ENCODE peak calls at places on chromosomes 16 and 17, in seven cellular contexts. One of them, this sample, is unnamed.

GRCh38 chr17:49045376-49045775 is 48.2 kb downstream of the IGF2BP1 start:
- DNase-seq in H1: no peak
- DNase-seq in HepG2: no peak
- DNase-seq in SK-N-SH: no peak
- DNase-seq in GM12878: no peak
- DNase-seq in HCT116: no peak
- DNase-seq in K562: no peak
- DNase-seq in this sample: no peak

GRCh38 chr17:81287155-81287554 is 8.0 kb downstream of the SLC38A10 start:
- DNase-seq in H1: no peak
- DNase-seq in HepG2: no peak
- DNase-seq in SK-N-SH: no peak
- DNase-seq in GM12878: no peak
- DNase-seq in HCT116: no peak
- DNase-seq in K562: no peak
- DNase-seq in this sample: no peak

GRCh38 chr17:2804912-2805311 is 8.7 kb downstream of the RAP1GAP2 start:
- DNase-seq in H1: no peak
- DNase-seq in HepG2: no peak
- DNase-seq in SK-N-SH: no peak
- DNase-seq in GM12878: no peak
- DNase-seq in HCT116: no peak
- DNase-seq in K562: no peak
- DNase-seq in this sample: no peak

GRCh38 chr16:27108051-27108770 is 41.5 kb downstream of the C16orf82 start:
- DNase-seq in H1: no peak
- DNase-seq in HepG2: no peak
- DNase-seq in SK-N-SH: no peak
- DNase-seq in GM12878: no peak
- DNase-seq in HCT116: no peak
- DNase-seq in K562: no peak
- DNase-seq in this sample: no peak

GRCh38 chr17:50180066-50180465 is 14.3 kb downstream of the SGCA start:
- DNase-seq in H1: no peak
- DNase-seq in HepG2: no peak
- DNase-seq in SK-N-SH: no peak
- DNase-seq in GM12878: no peak
- DNase-seq in HCT116: no peak
- DNase-seq in K562: no peak
- DNase-seq in this sample: no peak

GRCh38 chr17:34269969-34270368 is at the start of gene CCL7:
- DNase-seq in H1: no peak
- DNase-seq in HepG2: no peak
- DNase-seq in SK-N-SH: no peak
- DNase-seq in GM12878: no peak
- DNase-seq in HCT116: no peak
- DNase-seq in K562: no peak
- DNase-seq in this sample: no peak

GRCh38 chr17:31740611-31741082 is 118.4 kb downstream of the COPRS start:
- DNase-seq in H1: no peak
- DNase-seq in HepG2: no peak
- DNase-seq in SK-N-SH: no peak
- DNase-seq in GM12878: no peak
- DNase-seq in HCT116: no peak
- DNase-seq in K562: no peak
- DNase-seq in this sample: peak; percentile 44

GRCh38 chr16:80407265-80407987 is 133.4 kb upstream of the DYNLRB2 start:
- DNase-seq in H1: no peak
- DNase-seq in HepG2: peak; percentile 92
- DNase-seq in SK-N-SH: no peak
- DNase-seq in GM12878: no peak
- DNase-seq in HCT116: no peak
- DNase-seq in K562: no peak
- DNase-seq in this sample: no peak

GRCh38 chr16:1620391-1620790 is 8.2 kb downstream of the CRAMP1 start:
- DNase-seq in H1: no peak
- DNase-seq in HepG2: no peak
- DNase-seq in SK-N-SH: no peak
- DNase-seq in GM12878: no peak
- DNase-seq in HCT116: no peak
- DNase-seq in K562: no peak
- DNase-seq in this sample: no peak

GRCh38 chr16:8819635-8820034 is 22.0 kb downstream of the PMM2 start:
- DNase-seq in H1: no peak
- DNase-seq in HepG2: no peak
- DNase-seq in SK-N-SH: no peak
- DNase-seq in GM12878: no peak
- DNase-seq in HCT116: no peak
- DNase-seq in K562: no peak
- DNase-seq in this sample: no peak

GRCh38 chr16:8816967-8817662 is 19.5 kb downstream of the PMM2 start:
- DNase-seq in H1: no peak
- DNase-seq in HepG2: no peak
- DNase-seq in SK-N-SH: no peak
- DNase-seq in GM12878: no peak
- DNase-seq in HCT116: no peak
- DNase-seq in K562: no peak
- DNase-seq in this sample: no peak

GRCh38 chr16:8814095-8814806 is 16.6 kb downstream of the PMM2 start:
- DNase-seq in H1: no peak
- DNase-seq in HepG2: no peak
- DNase-seq in SK-N-SH: no peak
- DNase-seq in GM12878: no peak
- DNase-seq in HCT116: no peak
- DNase-seq in K562: no peak
- DNase-seq in this sample: no peak

GRCh38 chr16:8822403-8822802 is 24.8 kb downstream of the PMM2 start:
- DNase-seq in H1: no peak
- DNase-seq in HepG2: no peak
- DNase-seq in SK-N-SH: no peak
- DNase-seq in GM12878: no peak
- DNase-seq in HCT116: no peak
- DNase-seq in K562: no peak
- DNase-seq in this sample: no peak

GRCh38 chr16:8818499-8819270 is 21.0 kb downstream of the PMM2 start:
- DNase-seq in H1: no peak
- DNase-seq in HepG2: no peak
- DNase-seq in SK-N-SH: no peak
- DNase-seq in GM12878: peak; percentile 57
- DNase-seq in HCT116: no peak
- DNase-seq in K562: no peak
- DNase-seq in this sample: no peak
- TF ChIP-seq JUND in H1: no peak
- TF ChIP-seq JUND in HepG2: no peak
- TF ChIP-seq JUND in SK-N-SH: no peak
- TF ChIP-seq JUND in GM12878: no peak
- TF ChIP-seq JUND in HCT116: no peak
- TF ChIP-seq JUND in K562: no peak
- TF ChIP-seq JUND in this sample: no peak

GRCh38 chr17:66138120-66138519 is 53.8 kb downstream of the CEP112 start:
- DNase-seq in H1: no peak
- DNase-seq in HepG2: no peak
- DNase-seq in SK-N-SH: no peak
- DNase-seq in GM12878: no peak
- DNase-seq in HCT116: no peak
- DNase-seq in K562: no peak
- DNase-seq in this sample: no peak

GRCh38 chr17:66135219-66135618 is 56.7 kb downstream of the CEP112 start:
- DNase-seq in H1: no peak
- DNase-seq in HepG2: no peak
- DNase-seq in SK-N-SH: no peak
- DNase-seq in GM12878: no peak
- DNase-seq in HCT116: no peak
- DNase-seq in K562: no peak
- DNase-seq in this sample: no peak

DNA sequence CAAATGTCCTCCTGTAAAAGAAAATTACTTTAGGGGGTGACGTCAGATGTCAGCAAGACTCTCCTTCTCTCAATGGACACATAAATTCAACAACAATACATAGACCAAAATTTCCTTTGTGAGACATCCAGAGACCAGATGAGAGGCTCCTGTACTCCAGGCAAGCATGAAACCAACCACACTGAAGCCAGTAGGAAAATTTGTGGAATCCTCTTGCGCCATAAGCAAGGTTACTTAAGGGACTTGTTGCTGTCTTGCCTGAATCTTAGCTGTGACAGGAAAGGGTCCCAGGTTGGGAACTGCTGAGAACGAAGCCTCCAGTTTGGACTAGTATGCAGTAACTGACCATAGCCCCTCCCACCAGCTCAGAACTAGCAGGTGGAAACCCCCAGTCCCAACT is 56.0 kb downstream of the CEP112 start:
- DNase-seq in H1: no peak
- DNase-seq in HepG2: no peak
- DNase-seq in SK-N-SH: no peak
- DNase-seq in GM12878: no peak
- DNase-seq in HCT116: no peak
- DNase-seq in K562: no peak
- DNase-seq in this sample: no peak
- TF ChIP-seq JUND in H1: no peak
- TF ChIP-seq JUND in HepG2: no peak
- TF ChIP-seq JUND in SK-N-SH: no peak
- TF ChIP-seq JUND in GM12878: no peak
- TF ChIP-seq JUND in HCT116: no peak
- TF ChIP-seq JUND in K562: no peak
- TF ChIP-seq JUND in this sample: no peak

GRCh38 chr16:339680-340079 is 12.8 kb downstream of the AXIN1 start:
- DNase-seq in H1: no peak
- DNase-seq in HepG2: no peak
- DNase-seq in SK-N-SH: no peak
- DNase-seq in GM12878: no peak
- DNase-seq in HCT116: no peak
- DNase-seq in K562: no peak
- DNase-seq in this sample: no peak

GRCh38 chr16:337437-337836 is 15.1 kb downstream of the AXIN1 start:
- DNase-seq in H1: no peak
- DNase-seq in HepG2: no peak
- DNase-seq in SK-N-SH: no peak
- DNase-seq in GM12878: no peak
- DNase-seq in HCT116: no peak
- DNase-seq in K562: no peak
- DNase-seq in this sample: no peak

GRCh38 chr16:340370-341091 is 12.0 kb downstream of the AXIN1 start:
- DNase-seq in H1: no peak
- DNase-seq in HepG2: peak; percentile 66
- DNase-seq in SK-N-SH: no peak
- DNase-seq in GM12878: no peak
- DNase-seq in HCT116: no peak
- DNase-seq in K562: no peak
- DNase-seq in this sample: no peak

GRCh38 chr16:336269-336668 is 16.3 kb downstream of the AXIN1 start:
- DNase-seq in H1: no peak
- DNase-seq in HepG2: no peak
- DNase-seq in SK-N-SH: no peak
- DNase-seq in GM12878: no peak
- DNase-seq in HCT116: no peak
- DNase-seq in K562: no peak
- DNase-seq in this sample: no peak

DNA sequence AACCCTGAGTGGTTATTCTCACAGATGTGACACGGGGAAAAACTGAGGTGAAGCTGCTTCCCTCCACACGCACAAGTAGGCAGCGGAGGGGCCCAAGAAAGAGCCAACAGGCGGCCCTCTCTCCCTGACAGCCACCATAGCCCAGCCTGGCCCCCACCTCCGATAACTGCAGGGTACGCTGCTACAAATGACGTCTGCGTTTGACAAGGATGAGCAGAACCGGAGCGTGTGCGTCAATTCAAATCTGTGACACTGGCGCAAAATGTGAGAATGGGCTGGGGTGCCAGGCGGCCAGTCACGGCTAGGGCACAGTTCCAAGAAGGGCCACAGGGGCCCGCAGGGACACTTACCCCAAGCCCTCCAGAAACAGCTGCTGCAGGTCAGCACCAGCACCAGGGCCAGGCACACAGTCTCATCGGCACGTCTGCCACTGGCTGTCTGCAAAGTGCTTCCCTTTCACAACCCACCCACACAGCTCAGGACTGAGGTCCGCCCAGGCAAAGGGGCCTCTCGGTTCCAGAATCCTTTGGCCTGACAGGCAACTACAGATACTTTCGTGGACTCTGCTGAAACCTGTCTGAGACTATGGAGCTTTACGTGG is 14.4 kb downstream of the AXIN1 start:
- DNase-seq in H1: no peak
- DNase-seq in HepG2: no peak
- DNase-seq in SK-N-SH: no peak
- DNase-seq in GM12878: no peak
- DNase-seq in HCT116: no peak
- DNase-seq in K562: no peak
- DNase-seq in this sample: no peak
- TF ChIP-seq JUND in H1: no peak
- TF ChIP-seq JUND in HepG2: no peak
- TF ChIP-seq JUND in SK-N-SH: no peak
- TF ChIP-seq JUND in GM12878: no peak
- TF ChIP-seq JUND in HCT116: no peak
- TF ChIP-seq JUND in K562: no peak
- TF ChIP-seq JUND in this sample: no peak

GRCh38 chr16:280552-280951 is at the start of gene ARHGDIG:
- DNase-seq in H1: no peak
- DNase-seq in HepG2: no peak
- DNase-seq in SK-N-SH: peak; percentile 86
- DNase-seq in GM12878: no peak
- DNase-seq in HCT116: no peak
- DNase-seq in K562: peak; percentile 52
- DNase-seq in this sample: no peak

GRCh38 chr16:280991-281659 is 734 bp downstream of the ARHGDIG start:
- DNase-seq in H1: no peak
- DNase-seq in HepG2: no peak
- DNase-seq in SK-N-SH: no peak
- DNase-seq in GM12878: no peak
- DNase-seq in HCT116: no peak
- DNase-seq in K562: no peak
- DNase-seq in this sample: no peak

GRCh38 chr16:280005-280421 is 378 bp upstream of the ARHGDIG start:
- DNase-seq in H1: no peak
- DNase-seq in HepG2: no peak
- DNase-seq in SK-N-SH: peak; percentile 84
- DNase-seq in GM12878: no peak
- DNase-seq in HCT116: no peak
- DNase-seq in K562: no peak
- DNase-seq in this sample: no peak

GRCh38 chr16:279531-279930 is 860 bp upstream of the ARHGDIG start:
- DNase-seq in H1: no peak
- DNase-seq in HepG2: no peak
- DNase-seq in SK-N-SH: no peak
- DNase-seq in GM12878: no peak
- DNase-seq in HCT116: no peak
- DNase-seq in K562: no peak
- DNase-seq in this sample: no peak

DNA sequence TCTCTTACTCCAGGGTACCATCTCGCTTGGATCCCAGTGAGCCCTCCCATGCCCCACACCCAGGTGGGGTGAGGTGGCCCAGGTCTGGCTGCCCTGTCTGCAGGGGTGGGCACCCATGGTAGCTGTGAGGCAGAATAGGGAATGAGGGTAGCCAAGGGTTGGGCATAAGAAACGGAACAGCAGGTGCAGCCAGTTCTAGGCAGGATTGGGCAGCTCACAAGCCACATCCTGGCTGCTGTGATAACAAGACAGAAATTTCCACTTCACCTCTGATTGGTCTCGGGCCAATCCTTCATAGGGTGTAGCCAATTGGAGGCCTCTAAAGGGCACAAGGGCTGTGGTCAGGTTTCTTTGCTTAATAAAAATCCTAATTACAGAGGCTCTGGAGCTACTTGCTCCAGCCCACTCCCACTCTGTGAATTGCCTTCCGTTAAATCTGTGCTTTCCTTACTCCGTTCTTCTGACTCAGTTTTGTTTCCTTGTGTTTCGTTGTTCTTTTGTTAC is 1.5 kb upstream of the ARHGDIG start:
- DNase-seq in H1: no peak
- DNase-seq in HepG2: peak; percentile 12
- DNase-seq in SK-N-SH: no peak
- DNase-seq in GM12878: peak; percentile 8
- DNase-seq in HCT116: no peak
- DNase-seq in K562: peak; percentile 81
- DNase-seq in this sample: peak; percentile 70
- TF ChIP-seq JUND in H1: no peak
- TF ChIP-seq JUND in HepG2: no peak
- TF ChIP-seq JUND in SK-N-SH: no peak
- TF ChIP-seq JUND in GM12878: no peak
- TF ChIP-seq JUND in HCT116: no peak
- TF ChIP-seq JUND in K562: no peak
- TF ChIP-seq JUND in this sample: no peak

This sample was measured in T47D.